ENCODE peak calls at places on chromosomes 7 and 10, in four cellular contexts. J is omental fat pad, U is germinal center, I is H1. S is an unnamed sample.

GRCh38 chr7:134697487-134697886 is 50.8 kb downstream of the BPGM start:
- DNase-seq in J (no peak), U (no peak), I (no peak), S (no peak)

GRCh38 chr10:125006921-125007391 is 65.0 kb downstream of the ZRANB1 start:
- DNase-seq in U (no peak), I (no peak), J (no peak), S (no peak)

GRCh38 chr10:98636921-98637329 is 190.2 kb upstream of the HPS1 start:
- DNase-seq in U (no peak), I (no peak), J (no peak), S (no peak)

GRCh38 chr7:91249506-91250233 is 14.6 kb upstream of the FZD1 start:
- DNase-seq in J (no peak), I (no peak), U (no peak), S (no peak)

GRCh38 chr10:73641272-73642060 is at the start of gene MYOZ1:
- DNase-seq in U (no peak), J (no peak), I (no peak), S (no peak)

GRCh38 chr7:139127648-139128047 is 18.1 kb upstream of the ZC3HAV1 start:
- DNase-seq in U (no peak), J (no peak), I (no peak), S (no peak)

GRCh38 chr7:117092801-117093200 is 139.5 kb downstream of the ST7 start:
- DNase-seq in U (no peak), I (no peak), J (no peak), S (no peak)

GRCh38 chr7:101817031-101817929 is at the start of gene CUX1:
- DNase-seq in U (peak), J (no peak), I (no peak), S (peak)

GRCh38 chr7:149422065-149422913 is 38.6 kb downstream of the ZNF777 start:
- DNase-seq in J (no peak), I (no peak), U (peak), S (peak)

GRCh38 chr7:132061931-132062330 is 505.5 kb upstream of the PODXL start:
- DNase-seq in U (no peak), J (no peak), I (no peak), S (no peak)

GRCh38 chr10:71433983-71434744 is 37.4 kb downstream of the CDH23 start:
- DNase-seq in U (no peak), I (no peak), J (peak), S (no peak)

GRCh38 chr10:75165684-75166622 is 44.6 kb upstream of the VDAC2 start:
- DNase-seq in J (no peak), U (no peak), I (no peak), S (no peak)

GRCh38 chr7:106824458-106824857 is 40.6 kb upstream of the PIK3CG start:
- DNase-seq in J (no peak), I (no peak), U (no peak), S (no peak)

GRCh38 chr10:25023278-25023677 is 6.9 kb downstream of the THNSL1 start:
- DNase-seq in U (no peak), I (no peak), J (no peak), S (no peak)

GRCh38 chr7:117127585-117128168 is 174.4 kb downstream of the ST7 start:
- DNase-seq in I (no peak), J (peak), U (peak), S (peak)

GRCh38 chr7:1059200-1060091 is 15.1 kb downstream of the GPR146 start:
- DNase-seq in I (peak), J (no peak), U (peak), S (no peak)

GRCh38 chr7:24834150-24834798 is 77.0 kb upstream of the GSDME start:
- DNase-seq in I (no peak), J (no peak), U (peak), S (no peak)

GRCh38 chr7:139937685-139938084 is 108.6 kb downstream of the TBXAS1 start:
- DNase-seq in I (no peak), J (no peak), U (no peak), S (no peak)

GRCh38 chr7:43244782-43245181 is 132.3 kb downstream of the HECW1 start:
- DNase-seq in U (no peak), I (no peak), J (no peak), S (no peak)

GRCh38 chr7:3559178-3559765 is 258.2 kb downstream of the SDK1 start:
- DNase-seq in U (no peak), I (no peak), J (no peak), S (no peak)

GRCh38 chr10:63120554-63120953 is 12.6 kb upstream of the NRBF2 start:
- DNase-seq in U (no peak), J (no peak), I (no peak), S (no peak)

GRCh38 chr7:135670179-135670578 is 7.9 kb downstream of the STMP1 start:
- DNase-seq in U (no peak), I (no peak), J (no peak), S (no peak)